ENCODE peak calls at places on chromosomes 12 and 14, in seven cellular contexts. F is GM23338, K is upper lobe of left lung, A is HepG2, U is K562, P is GM12878, E is HCT116. D is an unnamed sample.

GRCh38 chr12:1915082-1915968 is 3.1 kb downstream of the CACNA2D4 start:
- ATAC-seq in F (no peak), K (no peak), A (peak; percentile 57), U (peak; percentile 41), P (peak; percentile 39), E (no peak), D (no peak)

GRCh38 chr12:1801285-1801975 is 18.9 kb upstream of the LRTM2 start:
- ATAC-seq in F (no peak), K (no peak), A (no peak), U (no peak), P (no peak), E (no peak), D (no peak)

GRCh38 chr14:86626530-86626929 is 1096.6 kb downstream of the FLRT2 start:
- ATAC-seq in F (no peak), K (no peak), A (no peak), U (no peak), P (no peak), E (no peak), D (no peak)

GRCh38 chr14:74574706-74575105 is 37.3 kb downstream of the LTBP2 start:
- ATAC-seq in F (peak; percentile 13), K (no peak), A (no peak), U (no peak), P (peak; percentile 54), E (no peak), D (no peak)

GRCh38 chr12:53103860-53104305 is 597 bp downstream of the SOAT2 start:
- ATAC-seq in F (no peak), K (no peak), A (peak; percentile 46), U (no peak), P (peak; percentile 68), E (no peak), D (no peak)

GRCh38 chr12:57451233-57451778 is 3.8 kb upstream of the INHBE start:
- ATAC-seq in F (no peak), K (no peak), A (peak; percentile 47), U (no peak), P (no peak), E (no peak), D (no peak)

GRCh38 chr12:6465467-6466183 is 4.9 kb downstream of the VAMP1 start:
- ATAC-seq in F (peak; percentile 56), K (peak; percentile 53), A (peak; percentile 42), U (peak; percentile 70), P (no peak), E (peak; percentile 64), D (peak; percentile 62)

GRCh38 chr12:94042321-94042720 is 106.1 kb upstream of the PLXNC1 start:
- ATAC-seq in F (peak; percentile 71), K (no peak), A (no peak), U (no peak), P (no peak), E (no peak), D (no peak)

GRCh38 chr12:106380954-106381353 is 23.4 kb downstream of the POLR3B start:
- ATAC-seq in F (no peak), K (no peak), A (no peak), U (no peak), P (no peak), E (no peak), D (no peak)

GRCh38 chr12:49568442-49568776 is 467 bp upstream of the MCRS1 start:
- ATAC-seq in F (peak; percentile 38), K (no peak), A (peak; percentile 46), U (peak; percentile 60), P (peak; percentile 67), E (peak; percentile 28), D (no peak)

GRCh38 chr14:64081174-64081746 is 212.9 kb downstream of the ESR2 start:
- ATAC-seq in F (no peak), K (no peak), A (no peak), U (no peak), P (no peak), E (no peak), D (no peak)

GRCh38 chr14:97442363-97442762 is 645.2 kb downstream of the VRK1 start:
- ATAC-seq in F (no peak), K (no peak), A (no peak), U (no peak), P (peak; percentile 67), E (no peak), D (no peak)

GRCh38 chr12:6020930-6021329 is 75.9 kb upstream of the ANO2 start:
- ATAC-seq in F (no peak), K (no peak), A (no peak), U (no peak), P (no peak), E (no peak), D (no peak)

GRCh38 chr12:45273717-45274271 is 57.9 kb downstream of the ANO6 start:
- ATAC-seq in F (no peak), K (peak; percentile 81), A (no peak), U (peak; percentile 93), P (no peak), E (peak; percentile 84), D (peak; percentile 79)

GRCh38 chr14:63045234-63045611 is at the start of gene KCNH5:
- ATAC-seq in F (peak; percentile 87), K (peak; percentile 19), A (peak; percentile 87), U (peak; percentile 68), P (peak; percentile 32), E (no peak), D (peak; percentile 29)

GRCh38 chr12:52079576-52080402 is at the start of gene SMIM41:
- ATAC-seq in F (peak; percentile 62), K (no peak), A (no peak), U (no peak), P (no peak), E (no peak), D (no peak)

GRCh38 chr12:52361553-52361952 is 5.7 kb downstream of the KRT85 start:
- ATAC-seq in F (no peak), K (no peak), A (no peak), U (no peak), P (no peak), E (no peak), D (no peak)

GRCh38 chr12:26564391-26564790 is 268.6 kb downstream of the ITPR2 start:
- ATAC-seq in F (no peak), K (no peak), A (no peak), U (no peak), P (no peak), E (no peak), D (no peak)

GRCh38 chr12:26434299-26434915 is 239.0 kb downstream of the SSPN start:
- ATAC-seq in F (peak; percentile 89), K (peak; percentile 65), A (peak; percentile 92), U (peak; percentile 93), P (peak; percentile 92), E (peak; percentile 92), D (no peak)

GRCh38 chr12:88388566-88389269 is 191.6 kb downstream of the KITLG start:
- ATAC-seq in F (no peak), K (no peak), A (no peak), U (no peak), P (peak; percentile 72), E (no peak), D (no peak)

GRCh38 chr14:99497894-99498293 is 16.7 kb downstream of the CCNK start:
- ATAC-seq in F (no peak), K (no peak), A (no peak), U (no peak), P (no peak), E (no peak), D (no peak)

GRCh38 chr12:47393403-47393790 is 312.4 kb downstream of the RPAP3 start:
- ATAC-seq in F (no peak), K (no peak), A (no peak), U (no peak), P (no peak), E (no peak), D (no peak)

DNA sequence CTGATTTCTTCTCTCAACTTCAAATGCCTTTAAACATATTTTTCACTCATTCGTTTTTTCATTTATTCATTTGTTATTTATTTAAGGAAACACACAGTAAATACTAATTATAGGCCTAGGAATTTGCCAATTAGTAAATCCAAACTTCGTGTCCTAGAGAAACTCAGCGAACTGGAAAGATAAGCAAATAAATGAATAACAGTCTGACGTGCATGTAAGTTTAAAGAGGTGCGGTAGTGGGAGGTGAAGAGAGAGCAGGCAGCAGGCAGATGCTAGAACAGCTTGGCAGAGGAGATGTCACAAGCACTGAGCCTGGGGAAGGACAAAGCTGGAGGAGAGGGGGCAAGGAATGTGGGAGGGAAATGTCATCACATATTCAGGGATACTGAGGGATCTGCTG is 228.2 kb downstream of the DPY19L2 start:
- ATAC-seq in F (peak; percentile 25), K (no peak), A (no peak), U (no peak), P (no peak), E (no peak), D (no peak)
- TF ChIP-seq CTCF in F (no peak), K (no peak), A (no peak), U (no peak), P (no peak), E (no peak), D (no peak)

DNA sequence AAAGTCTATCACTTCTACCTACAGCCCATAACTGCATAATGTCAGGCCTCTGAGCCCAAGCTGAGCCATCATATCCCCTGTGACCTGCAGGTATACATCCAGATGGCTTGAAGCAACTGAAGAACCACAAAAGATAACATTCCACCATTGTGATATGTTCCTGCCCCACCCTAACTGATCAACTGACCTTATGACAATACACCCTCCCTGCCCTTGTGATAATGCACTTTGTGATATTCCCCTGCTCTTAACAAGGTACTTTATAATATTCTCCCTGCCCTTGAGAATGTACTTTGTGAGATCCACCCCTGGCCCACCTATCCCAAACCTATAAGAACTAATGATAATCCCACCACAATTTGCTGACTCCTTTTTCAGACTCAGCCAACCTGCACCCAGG is 24.4 kb downstream of the DDHD1 start:
- ATAC-seq in F (no peak), K (no peak), A (no peak), U (peak; percentile 37), P (no peak), E (no peak), D (no peak)
- H3K4me3 ChIP-seq in F (no peak overlapping the region), K (no peak overlapping the region), A (no peak overlapping the region), U (no peak overlapping the region), P (no peak overlapping the region), E (no peak overlapping the region), D (no peak overlapping the region)

DNA sequence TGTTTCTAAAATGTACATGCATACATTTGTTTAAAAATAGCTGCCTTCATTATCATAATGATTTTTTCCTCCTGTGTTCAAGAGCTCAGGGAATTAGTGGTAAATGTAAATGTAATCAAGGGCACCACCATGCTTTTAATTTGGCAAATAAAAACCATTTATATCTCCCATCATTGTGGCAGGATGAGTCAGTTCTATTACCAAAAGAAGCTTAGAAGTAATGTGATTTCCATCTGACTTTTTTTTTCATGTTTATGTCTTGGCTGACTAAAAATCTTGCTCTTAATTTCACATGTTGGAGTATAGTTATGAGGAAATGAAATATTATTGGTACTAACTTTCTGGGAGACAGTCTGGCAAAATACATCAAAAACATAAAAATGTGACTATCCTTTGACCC is 176.0 kb downstream of the GXYLT1 start:
- ATAC-seq in F (no peak), K (no peak), A (no peak), U (no peak), P (no peak), E (no peak), D (no peak)
- TF ChIP-seq POLR2AphosphoS5 in F (no peak), K (no peak), A (no peak), U (no peak), P (no peak), E (no peak), D (no peak)

GRCh38 chr12:7583471-7583870 is 79.9 kb upstream of the CD163 start:
- ATAC-seq in F (no peak), K (peak; percentile 73), A (no peak), U (no peak), P (no peak), E (peak; percentile 12), D (no peak)

GRCh38 chr12:7588703-7589329 is 76.9 kb downstream of the APOBEC1 start:
- ATAC-seq in F (no peak), K (peak; percentile 55), A (peak; percentile 72), U (peak; percentile 82), P (peak; percentile 76), E (peak; percentile 81), D (peak; percentile 43)
- TF ChIP-seq CTCF in F (peak; percentile 72), K (peak; percentile 68), A (peak; percentile 58), U (peak; percentile 74), P (peak; percentile 63), E (peak; percentile 75), D (peak; percentile 38)